ENCODE peak calls at places on chromosomes 7 and 10, in seven cellular contexts. I, T, L, G, X, N and F are unnamed samples.

GRCh38 chr10:109451879-109452278 is 471.4 kb downstream of the XPNPEP1 start:
- DNase-seq in I (no peak), T (no peak), L (no peak), G (no peak), X (no peak), N (no peak), F (no peak)

GRCh38 chr7:15720849-15721471 is 34.5 kb upstream of the MEOX2 start:
- DNase-seq in I (peak), T (peak), L (peak), G (peak), X (peak), N (peak), F (no peak)

GRCh38 chr7:158827411-158828342 is 1.6 kb downstream of the ESYT2 start:
- DNase-seq in I (no peak), T (no peak), L (no peak), G (peak), X (no peak), N (peak), F (no peak)

GRCh38 chr7:139842414-139843210 is 13.5 kb downstream of the TBXAS1 start:
- DNase-seq in I (no peak), T (peak), L (no peak), G (peak), X (no peak), N (no peak), F (no peak)

GRCh38 chr10:130109796-130110235 is 814 bp downstream of the C10orf143 start:
- DNase-seq in I (peak), T (peak), L (peak), G (peak), X (peak), N (peak), F (peak)

GRCh38 chr10:46215426-46215825 is 71.4 kb upstream of the ANTXRL start:
- DNase-seq in I (no peak), T (no peak), L (no peak), G (no peak), X (no peak), N (no peak), F (no peak)

GRCh38 chr7:125316451-125316850 is 386.8 kb upstream of the POT1 start:
- DNase-seq in I (no peak), T (no peak), L (peak), G (no peak), X (no peak), N (no peak), F (no peak)

GRCh38 chr10:132743925-132744490 is 41.9 kb downstream of the NKX6-2 start:
- DNase-seq in I (no peak), T (no peak), L (no peak), G (no peak), X (no peak), N (no peak), F (no peak)

GRCh38 chr7:111392976-111393762 is 169.1 kb downstream of the IMMP2L start:
- DNase-seq in I (no peak), T (no peak), L (no peak), G (peak), X (no peak), N (peak), F (no peak)

GRCh38 chr7:16585540-16585939 is 58.9 kb downstream of the LRRC72 start:
- DNase-seq in I (no peak), T (no peak), L (no peak), G (no peak), X (no peak), N (no peak), F (no peak)

GRCh38 chr10:93464826-93465388 is 17.2 kb downstream of the MYOF start:
- DNase-seq in I (no peak), T (no peak), L (no peak), G (peak), X (no peak), N (peak), F (no peak)

GRCh38 chr10:53664620-53665019 is 892.0 kb upstream of the MBL2 start:
- DNase-seq in I (peak), T (peak), L (no peak), G (no peak), X (no peak), N (no peak), F (no peak)

GRCh38 chr7:47678641-47679380 is 96.9 kb upstream of the TNS3 start:
- DNase-seq in I (no peak), T (no peak), L (no peak), G (no peak), X (no peak), N (no peak), F (no peak)

GRCh38 chr10:26697922-26698608 is 564 bp downstream of the PDSS1 start:
- DNase-seq in I (no peak), T (no peak), L (no peak), G (no peak), X (no peak), N (peak), F (no peak)

GRCh38 chr10:3094565-3095168 is 27.3 kb downstream of the PFKP start:
- DNase-seq in I (no peak), T (no peak), L (no peak), G (peak), X (no peak), N (peak), F (no peak)

GRCh38 chr10:28594401-28594800 is 61.5 kb downstream of the WAC start:
- DNase-seq in I (no peak), T (no peak), L (no peak), G (no peak), X (no peak), N (no peak), F (no peak)

GRCh38 chr7:38186593-38187314 is 8.7 kb downstream of the STARD3NL start:
- DNase-seq in I (no peak), T (peak), L (no peak), G (peak), X (no peak), N (peak), F (no peak)

GRCh38 chr7:760006-760405 is 32.9 kb upstream of the PRKAR1B start:
- DNase-seq in I (no peak), T (no peak), L (no peak), G (peak), X (no peak), N (no peak), F (no peak)

GRCh38 chr10:117217196-117217761 is 20.0 kb downstream of the KCNK18 start:
- DNase-seq in I (peak), T (peak), L (no peak), G (no peak), X (no peak), N (no peak), F (no peak)

GRCh38 chr10:74728225-74728624 is 98.2 kb upstream of the KAT6B start:
- DNase-seq in I (no peak), T (no peak), L (peak), G (no peak), X (no peak), N (no peak), F (no peak)

GRCh38 chr7:5501465-5501864 is 77.8 kb upstream of the TNRC18 start:
- DNase-seq in I (no peak), T (no peak), L (no peak), G (no peak), X (no peak), N (no peak), F (no peak)

GRCh38 chr7:149729983-149730801 is 43.2 kb downstream of the ZNF467 start:
- DNase-seq in I (no peak), T (no peak), L (no peak), G (no peak), X (no peak), N (no peak), F (no peak)

GRCh38 chr7:154927624-154928125 is 75.2 kb downstream of the PAXIP1 start:
- DNase-seq in I (peak), T (peak), L (peak), G (peak), X (peak), N (peak), F (peak)

GRCh38 chr7:112699725-112700513 is 90.3 kb downstream of the TMEM168 start:
- DNase-seq in I (no peak), T (no peak), L (no peak), G (no peak), X (no peak), N (no peak), F (no peak)

GRCh38 chr7:107932851-107933250 is 41.9 kb downstream of the DLD start:
- DNase-seq in I (no peak), T (no peak), L (no peak), G (no peak), X (no peak), N (no peak), F (no peak)

GRCh38 chr7:148789228-148789627 is 90.5 kb downstream of the CUL1 start:
- DNase-seq in I (no peak), T (no peak), L (no peak), G (no peak), X (no peak), N (no peak), F (no peak)

GRCh38 chr10:118207470-118208007 is 134.6 kb downstream of the FAM204A start:
- DNase-seq in I (peak), T (no peak), L (no peak), G (no peak), X (no peak), N (no peak), F (no peak)

GRCh38 chr7:69605070-69605469 is 6.8 kb downstream of the AUTS2 start:
- DNase-seq in I (no peak), T (no peak), L (no peak), G (no peak), X (no peak), N (no peak), F (no peak)

GRCh38 chr7:101527844-101528667 is 101.0 kb downstream of the MYL10 start:
- DNase-seq in I (no peak), T (peak), L (no peak), G (no peak), X (no peak), N (peak), F (no peak)

GRCh38 chr7:6652446-6653011 is 15.4 kb downstream of the ZNF316 start:
- DNase-seq in I (no peak), T (no peak), L (no peak), G (no peak), X (no peak), N (no peak), F (no peak)

DNA sequence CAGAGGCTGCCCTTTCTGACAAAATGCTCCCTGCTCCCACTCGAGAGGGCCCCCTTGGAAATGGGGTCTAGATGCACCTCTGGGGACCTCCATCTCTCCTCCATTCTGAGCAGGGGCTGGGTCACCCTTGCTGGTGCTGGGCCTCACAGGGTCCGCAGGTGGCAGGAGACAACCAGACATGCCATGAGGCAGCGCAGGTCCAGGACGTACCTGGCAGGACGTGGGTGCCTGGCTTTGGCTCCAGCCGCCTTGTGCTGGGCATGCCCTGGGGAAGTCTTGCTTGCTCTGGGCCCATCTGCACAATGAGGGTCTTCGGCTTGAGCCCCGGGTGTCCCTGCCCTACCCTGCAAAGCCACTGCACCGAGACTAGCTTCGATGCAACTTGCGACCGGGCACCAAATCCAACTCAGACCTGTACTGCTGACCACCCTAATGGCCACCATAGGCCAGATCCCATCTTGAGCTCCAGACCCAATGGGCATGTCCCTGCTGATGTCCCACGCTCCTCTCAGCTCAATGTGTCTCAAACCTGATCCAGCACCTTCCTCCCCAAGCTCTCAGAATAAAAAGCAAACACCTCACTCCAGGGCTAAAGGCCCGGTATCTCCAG is 107.0 kb downstream of the FAM53B start:
- DNase-seq in I (no peak), T (no peak), L (no peak), G (no peak), X (no peak), N (no peak), F (no peak)
- TF ChIP-seq CTCF in I (no peak), T (no peak), L (no peak), G (no peak), X (no peak), N (no peak), F (no peak)

GRCh38 chr10:79130255-79130654 is 61.5 kb downstream of the ZMIZ1 start:
- DNase-seq in I (no peak), T (no peak), L (no peak), G (no peak), X (no peak), N (no peak), F (no peak)

GRCh38 chr10:79128241-79128922 is 59.6 kb downstream of the ZMIZ1 start:
- DNase-seq in I (no peak), T (no peak), L (no peak), G (no peak), X (no peak), N (no peak), F (no peak)

GRCh38 chr10:79130846-79131245 is 62.1 kb downstream of the ZMIZ1 start:
- DNase-seq in I (no peak), T (no peak), L (no peak), G (no peak), X (no peak), N (no peak), F (no peak)

GRCh38 chr10:79128923-79129305 is 60.1 kb downstream of the ZMIZ1 start:
- DNase-seq in I (no peak), T (no peak), L (no peak), G (no peak), X (no peak), N (no peak), F (no peak)

DNA sequence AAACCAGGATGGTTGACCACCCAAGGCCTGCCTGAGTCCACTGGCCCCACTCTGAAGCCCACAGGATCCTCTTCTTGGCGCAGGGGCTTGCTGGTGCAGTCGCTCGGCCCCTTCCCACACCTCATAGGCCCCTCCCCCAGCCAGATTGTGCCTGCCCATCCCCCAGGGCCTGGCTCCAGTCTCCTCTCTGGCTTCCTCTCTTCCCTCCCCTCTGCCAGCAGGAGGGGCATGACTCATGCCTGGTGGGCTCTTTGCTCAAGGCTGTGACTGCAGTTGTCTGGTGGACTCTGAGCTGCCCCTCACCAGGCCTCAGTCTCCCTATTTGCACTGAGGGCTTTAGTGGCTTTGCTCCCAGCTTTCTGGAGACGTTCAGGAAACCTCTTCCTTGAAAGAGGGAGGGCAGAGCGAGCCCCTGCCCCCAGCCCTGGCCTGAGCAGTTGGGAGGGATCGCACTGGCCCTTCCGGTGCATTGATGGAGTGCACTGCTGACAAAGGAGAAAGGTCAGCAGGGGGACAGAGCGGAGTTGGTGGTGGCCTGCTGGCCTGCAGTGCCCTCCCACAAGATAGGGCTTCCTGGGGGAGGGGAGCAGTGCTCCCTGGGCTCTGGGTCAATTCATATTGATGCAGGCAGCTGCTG is 60.7 kb downstream of the ZMIZ1 start:
- DNase-seq in I (no peak), T (no peak), L (no peak), G (peak), X (peak), N (no peak), F (no peak)
- TF ChIP-seq CTCF in I (no peak), T (no peak), L (no peak), G (peak), X (no peak), N (peak), F (no peak)

GRCh38 chr10:96719850-96720421 is 378 bp downstream of the PIK3AP1 start:
- DNase-seq in I (peak), T (peak), L (peak), G (no peak), X (peak), N (no peak), F (peak)
- TF ChIP-seq CTCF in I (peak), T (peak), L (peak), G (peak), X (peak), N (no peak), F (peak)

GRCh38 chr10:24963646-24964045 is 11.2 kb upstream of the PRTFDC1 start:
- DNase-seq in I (no peak), T (no peak), L (no peak), G (no peak), X (no peak), N (no peak), F (no peak)

GRCh38 chr10:24962998-24963397 is 10.6 kb upstream of the PRTFDC1 start:
- DNase-seq in I (no peak), T (no peak), L (peak), G (no peak), X (no peak), N (no peak), F (no peak)

GRCh38 chr10:24961582-24961981 is 9.2 kb upstream of the PRTFDC1 start:
- DNase-seq in I (no peak), T (no peak), L (no peak), G (no peak), X (no peak), N (no peak), F (no peak)

GRCh38 chr10:24957624-24958435 is 5.4 kb upstream of the PRTFDC1 start:
- DNase-seq in I (no peak), T (no peak), L (peak), G (peak), X (no peak), N (peak), F (no peak)

DNA sequence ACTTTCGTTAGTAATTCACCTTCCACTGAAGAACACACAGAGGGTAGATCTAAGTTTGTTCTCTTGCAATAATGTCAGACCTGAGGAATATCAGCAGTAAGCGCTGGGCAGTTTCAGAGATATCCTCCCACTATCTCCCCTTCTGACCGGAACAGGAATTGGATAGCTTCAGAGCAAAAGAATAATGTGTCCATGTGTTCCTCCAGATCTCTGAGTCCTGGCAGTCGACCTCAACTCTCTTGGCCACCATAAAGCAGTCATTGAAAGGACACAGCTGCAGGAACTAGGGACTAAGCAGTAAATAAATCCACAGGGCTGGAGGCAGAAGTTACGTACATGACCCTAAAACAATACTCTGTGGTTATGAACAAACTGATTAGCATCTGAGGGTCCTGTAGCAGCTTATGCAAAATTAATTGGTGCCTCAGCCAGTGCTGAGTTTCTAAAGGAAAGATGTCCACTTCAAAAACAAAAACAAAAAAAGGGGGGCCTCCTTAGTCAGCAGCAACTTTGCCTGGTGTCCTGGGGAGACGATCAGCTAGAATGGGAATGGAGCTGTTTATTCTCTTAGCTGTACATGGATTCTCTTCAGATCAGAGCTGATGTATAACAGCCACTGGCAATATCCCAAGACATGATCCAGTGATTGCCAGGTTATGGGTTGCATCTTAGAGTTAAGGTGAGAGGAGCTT is 6.4 kb upstream of the PRTFDC1 start:
- DNase-seq in I (peak), T (no peak), L (no peak), G (peak), X (no peak), N (peak), F (no peak)
- TF ChIP-seq CTCF in I (no peak), T (no peak), L (no peak), G (no peak), X (no peak), N (peak), F (no peak)